ENCODE peak calls at places on chromosomes 16 and 17, in four cellular contexts. A is HFF-Myc, R is stomach, Y is Peyer's patch. S is an unnamed sample.

GRCh38 chr16:6967796-6968195 is 364.8 kb upstream of the RBFOX1 start:
- DNase-seq in Y (no peak), A (no peak), R (no peak), S (no peak)

GRCh38 chr17:63002625-63003024 is 36.6 kb downstream of the TANC2 start:
- DNase-seq in R (no peak), A (no peak), Y (no peak), S (no peak)

GRCh38 chr17:57186231-57187019 is 69.9 kb upstream of the MSI2 start:
- DNase-seq in R (no peak), Y (no peak), A (no peak), S (no peak)

GRCh38 chr17:69711504-69711903 is 297.0 kb downstream of the MAP2K6 start:
- DNase-seq in Y (no peak), A (no peak), R (no peak), S (peak; percentile 11)

GRCh38 chr16:56294599-56294998 is 103.3 kb downstream of the GNAO1 start:
- DNase-seq in R (no peak), A (peak; percentile 9), Y (no peak), S (peak; percentile 74)

GRCh38 chr16:51624083-51624775 is 473.2 kb upstream of the SALL1 start:
- DNase-seq in A (no peak), R (no peak), Y (no peak), S (no peak)

GRCh38 chr17:17849147-17849820 is 12.5 kb upstream of the SREBF1 start:
- DNase-seq in R (peak; percentile 62), A (no peak), Y (peak; percentile 80), S (no peak)

GRCh38 chr17:72336804-72337070 is 215.9 kb downstream of the SOX9 start:
- DNase-seq in R (no peak), Y (no peak), A (no peak), S (no peak)

GRCh38 chr16:82782715-82783251 is 156.0 kb downstream of the CDH13 start:
- DNase-seq in A (no peak), R (no peak), Y (no peak), S (no peak)

GRCh38 chr17:71850792-71851191 is 270.0 kb upstream of the SOX9 start:
- DNase-seq in Y (no peak), A (no peak), R (no peak), S (no peak)

GRCh38 chr16:26569793-26570192 is 496.9 kb upstream of the C16orf82 start:
- DNase-seq in A (no peak), Y (no peak), R (no peak), S (no peak)

GRCh38 chr17:4735825-4736651 is 3.6 kb upstream of the ZMYND15 start:
- DNase-seq in A (no peak), R (no peak), Y (no peak), S (no peak)

DNA sequence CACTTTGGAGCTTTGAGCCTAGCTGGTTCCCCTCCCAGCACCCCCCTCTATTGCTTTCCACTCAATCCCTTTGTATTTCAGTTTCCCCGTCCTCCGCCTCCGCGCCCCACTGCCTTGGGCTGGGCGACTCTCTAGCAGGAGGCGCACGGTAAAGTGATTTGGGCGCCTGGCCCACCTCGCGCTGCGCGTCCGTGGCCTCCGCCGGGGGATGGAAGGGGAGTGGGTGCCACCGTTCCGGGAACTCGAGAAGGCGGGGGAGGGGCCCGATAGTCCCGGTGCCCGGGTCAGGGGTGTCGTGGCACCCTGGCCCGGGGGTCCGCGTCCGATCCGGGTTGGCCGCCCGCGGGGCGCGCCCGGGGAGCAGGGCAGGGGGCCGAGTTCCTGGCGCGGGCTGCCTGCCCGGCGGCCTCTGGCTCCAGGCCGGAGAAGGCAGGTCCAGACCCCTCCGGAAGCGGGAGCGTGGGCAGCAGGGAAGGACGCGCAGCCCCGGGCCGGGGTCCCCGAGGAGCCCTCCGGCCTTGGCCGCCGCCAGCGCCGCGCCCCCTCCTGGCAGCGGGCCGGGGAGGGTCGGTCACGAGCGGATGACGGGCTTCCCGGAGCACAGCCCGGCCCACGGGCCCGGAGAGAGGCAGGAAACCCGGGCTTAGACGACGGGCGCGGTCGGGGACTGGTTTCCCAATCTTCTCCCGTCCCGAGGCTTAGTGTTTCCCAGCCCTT is 15.8 kb downstream of the MEOX1 start:
- DNase-seq in A (no peak), Y (no peak), R (peak; percentile 45), S (no peak)
- H3K4me3 ChIP-seq in A (peak overlapping the region; percentile 25), Y (peak overlapping the region; percentile 37), R (peak overlapping the region; percentile 47), S (peak overlapping the region; percentile 32)

GRCh38 chr17:80677214-80677756 is 132.6 kb downstream of the RPTOR start:
- DNase-seq in Y (no peak), A (no peak), R (no peak), S (no peak)

GRCh38 chr17:80678621-80679020 is 134.0 kb downstream of the RPTOR start:
- DNase-seq in Y (no peak), R (no peak), A (no peak), S (peak; percentile 44)

GRCh38 chr17:80675451-80676095 is 130.9 kb downstream of the RPTOR start:
- DNase-seq in Y (no peak), R (no peak), A (no peak), S (no peak)

GRCh38 chr17:80676564-80676963 is 131.9 kb downstream of the RPTOR start:
- DNase-seq in Y (no peak), R (no peak), A (no peak), S (no peak)

DNA sequence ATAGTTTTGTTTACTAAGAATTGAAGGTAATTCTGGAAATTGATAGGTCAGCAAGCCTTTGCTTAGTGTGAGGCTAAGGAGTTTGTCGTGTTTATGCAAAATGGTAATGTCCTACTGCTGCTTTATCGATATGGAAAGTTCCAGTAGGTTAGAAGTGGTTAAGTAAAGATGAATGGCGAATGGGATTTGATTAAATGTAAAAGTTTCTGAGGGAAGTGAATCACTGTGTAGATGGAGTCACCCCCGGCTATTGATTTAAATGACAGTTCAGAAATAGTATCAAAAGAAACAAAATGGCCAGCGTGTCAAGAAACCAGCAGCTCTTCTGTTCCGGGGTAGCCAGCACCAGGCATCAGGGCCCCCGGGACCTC is 131.4 kb downstream of the RPTOR start:
- DNase-seq in Y (no peak), R (no peak), A (no peak), S (no peak)
- TF ChIP-seq CTCF in Y (no peak), R (no peak), A (no peak), S (no peak)

GRCh38 chr16:11715246-11715947 is 27.3 kb downstream of the TXNDC11 start:
- DNase-seq in R (no peak), A (no peak), Y (no peak), S (no peak)

GRCh38 chr16:11716330-11716729 is 26.3 kb downstream of the TXNDC11 start:
- DNase-seq in R (no peak), Y (no peak), A (no peak), S (no peak)

GRCh38 chr16:11721781-11722467 is 20.7 kb downstream of the TXNDC11 start:
- DNase-seq in Y (no peak), A (no peak), R (no peak), S (no peak)

GRCh38 chr16:11719171-11719570 is 23.5 kb downstream of the TXNDC11 start:
- DNase-seq in R (no peak), Y (no peak), A (no peak), S (no peak)

DNA sequence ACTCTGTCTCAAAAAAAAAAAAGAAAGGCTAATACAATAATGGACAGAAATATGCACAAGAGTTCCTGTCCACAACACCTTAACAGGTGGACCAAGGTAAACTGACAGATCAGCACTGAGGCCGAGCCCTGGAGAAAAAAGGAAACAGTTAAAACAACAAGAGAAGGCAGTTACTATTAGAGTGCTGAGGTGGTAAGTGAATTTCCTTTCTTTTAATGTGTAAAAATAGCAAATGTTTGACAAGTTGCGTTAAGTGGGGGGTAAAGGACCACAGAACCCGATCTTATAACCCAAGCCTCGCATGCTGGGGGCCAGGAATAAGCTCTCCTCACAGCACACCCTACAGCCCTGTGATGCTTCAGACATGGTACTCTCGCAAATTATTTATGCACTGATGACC is 24.8 kb downstream of the TXNDC11 start:
- DNase-seq in Y (no peak), R (no peak), A (no peak), S (no peak)
- H3K4me3 ChIP-seq in Y (no peak overlapping the region), R (no peak overlapping the region), A (no peak overlapping the region), S (no peak overlapping the region)

GRCh38 chr16:10180042-10180770 is 2.0 kb downstream of the GRIN2A start:
- DNase-seq in Y (no peak), A (no peak), R (no peak), S (no peak)

GRCh38 chr16:10182186-10182683 is at the start of gene GRIN2A:
- DNase-seq in Y (no peak), A (no peak), R (no peak), S (no peak)

GRCh38 chr16:10183606-10183959 is 1.4 kb upstream of the GRIN2A start:
- DNase-seq in A (no peak), R (no peak), Y (no peak), S (no peak)

GRCh38 chr16:10180771-10181163 is 1.5 kb downstream of the GRIN2A start:
- DNase-seq in A (no peak), Y (no peak), R (no peak), S (no peak)

GRCh38 chr16:10181196-10182162 is 749 bp downstream of the GRIN2A start:
- DNase-seq in R (peak; percentile 71), A (no peak), Y (no peak), S (peak; percentile 40)
- TF ChIP-seq CTCF in R (no peak), A (peak; percentile 75), Y (peak; percentile 46), S (peak; percentile 88)

DNA sequence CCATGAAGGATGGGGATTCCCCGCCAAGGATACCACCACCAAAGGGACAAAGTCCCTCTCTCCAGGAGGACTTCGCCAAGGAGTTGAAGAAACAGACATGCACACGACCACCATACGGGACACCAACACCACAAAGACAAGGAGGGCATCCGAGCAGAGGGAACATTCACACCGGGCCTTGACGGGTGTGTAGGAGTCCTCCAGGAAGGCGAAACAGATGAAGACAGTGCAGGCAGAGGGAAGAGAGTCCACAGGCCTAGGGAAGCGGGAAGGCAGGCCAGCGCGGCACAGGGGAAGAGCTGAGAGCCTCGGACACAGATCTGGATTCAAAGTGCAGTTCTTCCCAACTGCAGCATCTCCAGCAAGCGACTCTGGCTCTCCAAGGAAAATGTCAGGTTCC is 10.8 kb downstream of the COTL1 start:
- DNase-seq in Y (no peak), A (no peak), R (no peak), S (no peak)
- H3K4me3 ChIP-seq in Y (no peak overlapping the region), A (no peak overlapping the region), R (no peak overlapping the region), S (no peak overlapping the region)

GRCh38 chr16:88452485-88453216 is 429 bp upstream of the ZFPM1 start:
- DNase-seq in Y (peak; percentile 99), R (peak; percentile 99), A (peak; percentile 69), S (peak; percentile 72)

GRCh38 chr16:88453621-88454314 is 688 bp downstream of the ZFPM1 start:
- DNase-seq in R (no peak), Y (no peak), A (no peak), S (no peak)

GRCh38 chr16:88455610-88456355 is 2.7 kb downstream of the ZFPM1 start:
- DNase-seq in A (no peak), Y (peak; percentile 67), R (peak; percentile 49), S (no peak)

GRCh38 chr16:88453217-88453531 is at the start of gene ZFPM1:
- DNase-seq in R (no peak), A (no peak), Y (no peak), S (no peak)

GRCh38 chr16:88454315-88455057 is 1.4 kb downstream of the ZFPM1 start:
- DNase-seq in Y (peak; percentile 54), R (peak; percentile 56), A (no peak), S (no peak)
- TF ChIP-seq CTCF in Y (peak; percentile 7), R (no peak), A (no peak), S (no peak)

GRCh38 chr17:1384881-1385280 is 15.1 kb downstream of the YWHAE start:
- DNase-seq in R (no peak), A (no peak), Y (no peak), S (no peak)
- H3K4me3 ChIP-seq in R (no peak overlapping the region), A (no peak overlapping the region), Y (no peak overlapping the region), S (no peak overlapping the region)